ENCODE peak calls at places on chromosomes 1 and 21, in eight cellular contexts. W is adipocyte, T is aorta, P is heart left ventricle, Y is pancreas, O is uterus, K is GM12878, I is body of pancreas. G is an unnamed sample.

GRCh38 chr1:165512817-165513216 is 31.0 kb upstream of the LRRC52 start:
- DNase-seq in W (no peak), T (no peak), P (no peak), Y (no peak), O (no peak), K (no peak), I (no peak), G (no peak)

GRCh38 chr1:110218739-110219138 is 8.6 kb downstream of the KCNC4 start:
- DNase-seq in W (no peak), T (no peak), P (no peak), Y (no peak), O (no peak), K (no peak), I (no peak), G (peak; percentile 26)

GRCh38 chr1:109484519-109484975 is 842 bp downstream of the ATXN7L2 start:
- DNase-seq in W (no peak), T (peak; percentile 32), P (no peak), Y (no peak), O (no peak), K (no peak), I (no peak), G (no peak)

GRCh38 chr1:47759581-47760247 is 237.5 kb downstream of the TRABD2B start:
- DNase-seq in W (no peak), T (no peak), P (no peak), Y (no peak), O (no peak), K (no peak), I (no peak), G (no peak)

GRCh38 chr21:42536601-42537000 is 22.9 kb downstream of the SLC37A1 start:
- DNase-seq in W (no peak), T (no peak), P (no peak), Y (no peak), O (no peak), K (no peak), I (no peak), G (no peak)

GRCh38 chr1:63643926-63644325 is 50.7 kb downstream of the PGM1 start:
- DNase-seq in W (no peak), T (no peak), P (peak; percentile 46), Y (peak; percentile 66), O (no peak), K (no peak), I (peak; percentile 65), G (peak; percentile 89)

GRCh38 chr21:32565856-32566465 is 19.4 kb downstream of the TCP10L start:
- DNase-seq in W (peak; percentile 28), T (no peak), P (no peak), Y (no peak), O (no peak), K (no peak), I (no peak), G (no peak)

GRCh38 chr1:23726669-23727068 is 16.6 kb upstream of the ELOA start:
- DNase-seq in W (peak; percentile 9), T (no peak), P (no peak), Y (no peak), O (no peak), K (no peak), I (no peak), G (no peak)

GRCh38 chr1:224118688-224119087 is 4.8 kb downstream of the FBXO28 start:
- DNase-seq in W (no peak), T (no peak), P (no peak), Y (no peak), O (no peak), K (no peak), I (no peak), G (no peak)

GRCh38 chr1:933603-933940 is 9.8 kb downstream of the SAMD11 start:
- DNase-seq in W (no peak), T (no peak), P (no peak), Y (no peak), O (no peak), K (no peak), I (no peak), G (no peak)

GRCh38 chr1:33721416-33721815 is 142.5 kb upstream of the HMGB4 start:
- DNase-seq in W (no peak), T (no peak), P (no peak), Y (no peak), O (no peak), K (no peak), I (no peak), G (no peak)

GRCh38 chr21:21183092-21183491 is 184.9 kb downstream of the NCAM2 start:
- DNase-seq in W (no peak), T (no peak), P (no peak), Y (no peak), O (no peak), K (no peak), I (no peak), G (no peak)

GRCh38 chr1:151054971-151055547 is 4.4 kb downstream of the CDC42SE1 start:
- DNase-seq in W (no peak), T (no peak), P (no peak), Y (no peak), O (no peak), K (no peak), I (no peak), G (no peak)

GRCh38 chr1:151056149-151056548 is 3.3 kb downstream of the CDC42SE1 start:
- DNase-seq in W (no peak), T (no peak), P (no peak), Y (no peak), O (no peak), K (no peak), I (no peak), G (no peak)

GRCh38 chr1:151058682-151059341 is 610 bp downstream of the CDC42SE1 start:
- DNase-seq in W (peak; percentile 60), T (no peak), P (peak; percentile 27), Y (peak; percentile 66), O (peak; percentile 45), K (no peak), I (peak; percentile 77), G (peak; percentile 77)

GRCh38 chr1:151056574-151056973 is 2.8 kb downstream of the CDC42SE1 start:
- DNase-seq in W (no peak), T (no peak), P (no peak), Y (no peak), O (no peak), K (no peak), I (peak; percentile 22), G (no peak)

GRCh38 chr1:151055581-151055980 is 3.8 kb downstream of the CDC42SE1 start:
- DNase-seq in W (no peak), T (no peak), P (no peak), Y (no peak), O (no peak), K (no peak), I (no peak), G (no peak)
- H3K36me3 ChIP-seq in W (peaks cover 58% of the 10 kb centered on the region), T (peaks cover 2% of the 10 kb centered on the region), P (peaks cover 2% of the 10 kb centered on the region), Y (peaks cover 12% of the 10 kb centered on the region), O (no peaks in the 10 kb centered on the region), K (peaks cover 42% of the 10 kb centered on the region), I (no peaks in the 10 kb centered on the region), G (peaks cover 54% of the 10 kb centered on the region)

DNA sequence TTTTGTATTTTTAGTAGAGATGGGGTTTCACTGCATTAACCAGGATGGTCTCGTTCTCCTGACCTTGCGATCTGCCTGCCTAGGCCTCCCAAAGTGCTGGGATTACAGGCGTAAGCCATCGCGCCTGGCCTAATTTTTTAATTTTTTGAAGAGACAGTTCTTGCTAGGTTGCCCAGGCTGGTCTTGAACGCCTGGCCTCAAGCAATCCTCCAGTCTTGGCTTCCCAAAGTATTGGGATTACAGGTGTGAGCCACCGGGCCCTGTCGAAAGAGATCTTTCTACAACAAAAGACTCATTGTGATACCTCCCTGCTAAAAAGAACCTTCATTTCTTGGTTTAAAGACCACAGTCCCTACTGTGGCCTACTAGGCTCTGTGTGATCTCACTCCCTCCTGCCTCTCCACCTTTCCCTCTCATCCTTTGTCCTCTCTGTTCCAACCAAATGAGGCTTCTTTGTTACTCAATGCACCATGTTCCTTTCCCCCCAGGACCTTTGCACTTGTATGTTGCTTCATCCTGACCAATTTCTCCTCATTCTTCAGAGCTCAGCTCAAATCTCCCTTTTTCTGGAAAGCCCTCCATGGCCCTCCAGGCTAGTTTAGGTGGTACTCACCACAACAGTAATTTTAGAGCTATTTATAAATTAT is 1.5 kb upstream of the GPX7 start:
- DNase-seq in W (no peak), T (no peak), P (no peak), Y (no peak), O (no peak), K (no peak), I (no peak), G (no peak)
- H3K4me3 ChIP-seq in W (no peak overlapping the region), T (no peak overlapping the region), P (no peak overlapping the region), Y (no peak overlapping the region), O (no peak overlapping the region), K (no peak overlapping the region), I (no peak overlapping the region), G (no peak overlapping the region)

GRCh38 chr1:150559627-150560010 is 10.4 kb downstream of the ADAMTSL4 start:
- DNase-seq in W (no peak), T (no peak), P (no peak), Y (no peak), O (peak; percentile 42), K (no peak), I (peak; percentile 9), G (no peak)

GRCh38 chr1:150558761-150559626 is 9.8 kb downstream of the ADAMTSL4 start:
- DNase-seq in W (no peak), T (peak; percentile 89), P (peak; percentile 71), Y (peak; percentile 51), O (peak; percentile 70), K (no peak), I (peak; percentile 67), G (no peak)

GRCh38 chr1:150560986-150561829 is 12.0 kb downstream of the ADAMTSL4 start:
- DNase-seq in W (peak; percentile 98), T (peak; percentile 96), P (peak; percentile 95), Y (peak; percentile 96), O (peak; percentile 98), K (no peak), I (peak; percentile 98), G (peak; percentile 90)

GRCh38 chr1:150560576-150560975 is 11.4 kb downstream of the ADAMTSL4 start:
- DNase-seq in W (no peak), T (no peak), P (no peak), Y (no peak), O (no peak), K (no peak), I (no peak), G (no peak)

GRCh38 chr1:150560011-150560438 is 10.8 kb downstream of the ADAMTSL4 start:
- DNase-seq in W (peak; percentile 83), T (peak; percentile 84), P (peak; percentile 77), Y (peak; percentile 73), O (peak; percentile 81), K (no peak), I (peak; percentile 84), G (peak; percentile 87)
- H3K4me1 ChIP-seq in W (peaks cover 62% of the 10 kb centered on the region), T (peaks cover 12% of the 10 kb centered on the region), P (peaks cover 61% of the 10 kb centered on the region), Y (peaks cover 41% of the 10 kb centered on the region), O (peaks cover 32% of the 10 kb centered on the region), K (peaks cover 22% of the 10 kb centered on the region), I (peaks cover 57% of the 10 kb centered on the region), G (peaks cover 15% of the 10 kb centered on the region)

DNA sequence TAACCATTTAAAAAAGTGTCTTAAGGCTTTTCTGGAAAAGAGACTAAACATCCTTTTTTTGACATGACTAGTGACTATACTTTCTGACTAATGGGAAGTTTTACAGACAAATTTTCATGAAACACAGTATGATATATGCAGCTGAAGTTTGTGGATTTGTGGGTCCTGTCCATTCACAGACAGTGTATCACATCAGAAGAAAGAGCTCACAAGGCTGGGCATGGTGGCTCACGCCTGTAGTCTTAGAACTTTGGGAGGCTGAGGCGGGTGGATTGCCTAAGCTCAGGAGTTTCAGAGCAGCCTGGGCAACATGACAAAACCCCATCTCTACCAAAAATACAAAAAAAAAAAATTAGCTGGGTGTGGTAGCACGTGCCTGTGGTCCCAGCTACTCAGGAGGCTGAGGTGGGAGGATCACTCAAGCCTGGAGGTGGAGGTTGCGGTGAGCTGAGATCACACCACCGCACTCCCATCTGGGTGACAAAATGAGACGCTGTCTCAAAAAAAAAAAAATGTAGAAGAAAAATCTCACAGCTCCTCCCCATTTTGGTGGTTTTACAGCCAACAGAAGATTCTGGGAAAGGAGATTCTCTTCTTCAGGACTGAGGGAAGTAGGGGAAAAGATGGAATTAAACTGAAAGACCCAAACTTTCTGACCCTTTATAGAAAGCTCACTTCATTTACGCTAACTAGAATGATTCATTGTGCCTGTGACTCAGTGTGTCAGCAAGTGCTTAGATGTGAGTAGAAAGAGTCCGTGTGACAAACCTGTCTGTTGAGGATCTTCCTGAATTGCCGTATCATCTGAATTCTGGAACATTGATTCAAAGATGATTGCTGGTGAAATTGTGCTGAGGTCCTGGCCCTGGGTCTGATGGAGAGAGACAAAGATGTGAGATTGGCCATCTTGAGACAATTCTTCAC is 15.2 kb upstream of the YRDC start:
- DNase-seq in W (no peak), T (no peak), P (no peak), Y (no peak), O (no peak), K (no peak), I (no peak), G (no peak)
- H3K36me3 ChIP-seq in W (peaks cover 64% of the 10 kb centered on the region), T (peaks cover 3% of the 10 kb centered on the region), P (no peaks in the 10 kb centered on the region), Y (no peaks in the 10 kb centered on the region), O (no peaks in the 10 kb centered on the region), K (peaks cover 20% of the 10 kb centered on the region), I (peaks cover 10% of the 10 kb centered on the region), G (peaks cover 51% of the 10 kb centered on the region)

G was measured in SJCRH30.